ENCODE peak calls at places on chromosome 18, in ten cellular contexts. One of them, this sample, is unnamed.

GRCh38 chr18:32026491-32027086 is 8.0 kb downstream of the RNF125 start:
- DNase-seq in brain microvascular endothelial cell: no peak
- DNase-seq in RKO: no peak
- DNase-seq in stimulated activated CD4-positive, alpha-beta T cell treated with anti-CD3 and anti-CD28 coated beads, Interleukin-4, amount 100 ng/mL, for 1 hour: no peak
- DNase-seq in bronchial epithelial cell: no peak
- DNase-seq in nephron progenitor cell: no peak
- DNase-seq in stimulated activated CD8-positive, alpha-beta memory T cell treated with anti-CD3 and anti-CD28 coated beads, Interleukin-7, amount 100 ng/mL, for 1 hour: no peak
- DNase-seq in adrenal gland: no peak
- DNase-seq in activated T-cell treated with anti-CD3 and anti-CD28 coated beads for 1 hour: no peak
- DNase-seq in central memory CD4-positive, alpha-beta T cell: no peak
- DNase-seq in this sample: no peak

GRCh38 chr18:52237551-52237950 is 102.4 kb upstream of the DCC start:
- DNase-seq in brain microvascular endothelial cell: no peak
- DNase-seq in RKO: peak; percentile 60
- DNase-seq in stimulated activated CD4-positive, alpha-beta T cell treated with anti-CD3 and anti-CD28 coated beads, Interleukin-4, amount 100 ng/mL, for 1 hour: no peak
- DNase-seq in bronchial epithelial cell: peak; percentile 91
- DNase-seq in nephron progenitor cell: no peak
- DNase-seq in stimulated activated CD8-positive, alpha-beta memory T cell treated with anti-CD3 and anti-CD28 coated beads, Interleukin-7, amount 100 ng/mL, for 1 hour: no peak
- DNase-seq in adrenal gland: no peak
- DNase-seq in activated T-cell treated with anti-CD3 and anti-CD28 coated beads for 1 hour: no peak
- DNase-seq in central memory CD4-positive, alpha-beta T cell: no peak
- DNase-seq in this sample: no peak

GRCh38 chr18:23662309-23663263 is at the start of gene ANKRD29:
- DNase-seq in brain microvascular endothelial cell: no peak
- DNase-seq in RKO: no peak
- DNase-seq in stimulated activated CD4-positive, alpha-beta T cell treated with anti-CD3 and anti-CD28 coated beads, Interleukin-4, amount 100 ng/mL, for 1 hour: peak; percentile 47
- DNase-seq in bronchial epithelial cell: no peak
- DNase-seq in nephron progenitor cell: peak; percentile 71
- DNase-seq in stimulated activated CD8-positive, alpha-beta memory T cell treated with anti-CD3 and anti-CD28 coated beads, Interleukin-7, amount 100 ng/mL, for 1 hour: no peak
- DNase-seq in adrenal gland: peak; percentile 22
- DNase-seq in activated T-cell treated with anti-CD3 and anti-CD28 coated beads for 1 hour: peak; percentile 25
- DNase-seq in central memory CD4-positive, alpha-beta T cell: peak; percentile 57
- DNase-seq in this sample: peak; percentile 60

GRCh38 chr18:79596451-79597175 is 83.0 kb upstream of the CTDP1 start:
- DNase-seq in brain microvascular endothelial cell: no peak
- DNase-seq in RKO: no peak
- DNase-seq in stimulated activated CD4-positive, alpha-beta T cell treated with anti-CD3 and anti-CD28 coated beads, Interleukin-4, amount 100 ng/mL, for 1 hour: no peak
- DNase-seq in bronchial epithelial cell: no peak
- DNase-seq in nephron progenitor cell: peak; percentile 0
- DNase-seq in stimulated activated CD8-positive, alpha-beta memory T cell treated with anti-CD3 and anti-CD28 coated beads, Interleukin-7, amount 100 ng/mL, for 1 hour: no peak
- DNase-seq in adrenal gland: no peak
- DNase-seq in activated T-cell treated with anti-CD3 and anti-CD28 coated beads for 1 hour: no peak
- DNase-seq in central memory CD4-positive, alpha-beta T cell: no peak
- DNase-seq in this sample: no peak

GRCh38 chr18:36314754-36315153 is 17.2 kb downstream of the FHOD3 start:
- DNase-seq in brain microvascular endothelial cell: peak; percentile 88
- DNase-seq in RKO: no peak
- DNase-seq in stimulated activated CD4-positive, alpha-beta T cell treated with anti-CD3 and anti-CD28 coated beads, Interleukin-4, amount 100 ng/mL, for 1 hour: no peak
- DNase-seq in bronchial epithelial cell: peak; percentile 86
- DNase-seq in nephron progenitor cell: no peak
- DNase-seq in stimulated activated CD8-positive, alpha-beta memory T cell treated with anti-CD3 and anti-CD28 coated beads, Interleukin-7, amount 100 ng/mL, for 1 hour: no peak
- DNase-seq in adrenal gland: no peak
- DNase-seq in activated T-cell treated with anti-CD3 and anti-CD28 coated beads for 1 hour: no peak
- DNase-seq in central memory CD4-positive, alpha-beta T cell: no peak
- DNase-seq in this sample: peak; percentile 89

GRCh38 chr18:6949800-6950586 is 167.6 kb downstream of the LAMA1 start:
- DNase-seq in brain microvascular endothelial cell: no peak
- DNase-seq in RKO: no peak
- DNase-seq in stimulated activated CD4-positive, alpha-beta T cell treated with anti-CD3 and anti-CD28 coated beads, Interleukin-4, amount 100 ng/mL, for 1 hour: no peak
- DNase-seq in bronchial epithelial cell: no peak
- DNase-seq in nephron progenitor cell: no peak
- DNase-seq in stimulated activated CD8-positive, alpha-beta memory T cell treated with anti-CD3 and anti-CD28 coated beads, Interleukin-7, amount 100 ng/mL, for 1 hour: no peak
- DNase-seq in adrenal gland: no peak
- DNase-seq in activated T-cell treated with anti-CD3 and anti-CD28 coated beads for 1 hour: no peak
- DNase-seq in central memory CD4-positive, alpha-beta T cell: no peak
- DNase-seq in this sample: no peak

GRCh38 chr18:58937913-58938312 is 73.2 kb downstream of the ZNF532 start:
- DNase-seq in brain microvascular endothelial cell: peak; percentile 51
- DNase-seq in RKO: no peak
- DNase-seq in stimulated activated CD4-positive, alpha-beta T cell treated with anti-CD3 and anti-CD28 coated beads, Interleukin-4, amount 100 ng/mL, for 1 hour: no peak
- DNase-seq in bronchial epithelial cell: no peak
- DNase-seq in nephron progenitor cell: no peak
- DNase-seq in stimulated activated CD8-positive, alpha-beta memory T cell treated with anti-CD3 and anti-CD28 coated beads, Interleukin-7, amount 100 ng/mL, for 1 hour: no peak
- DNase-seq in adrenal gland: no peak
- DNase-seq in activated T-cell treated with anti-CD3 and anti-CD28 coated beads for 1 hour: no peak
- DNase-seq in central memory CD4-positive, alpha-beta T cell: no peak
- DNase-seq in this sample: peak; percentile 15

GRCh38 chr18:8391068-8391467 is 218.2 kb upstream of the RAB12 start:
- DNase-seq in brain microvascular endothelial cell: peak; percentile 50
- DNase-seq in RKO: no peak
- DNase-seq in stimulated activated CD4-positive, alpha-beta T cell treated with anti-CD3 and anti-CD28 coated beads, Interleukin-4, amount 100 ng/mL, for 1 hour: no peak
- DNase-seq in bronchial epithelial cell: no peak
- DNase-seq in nephron progenitor cell: no peak
- DNase-seq in stimulated activated CD8-positive, alpha-beta memory T cell treated with anti-CD3 and anti-CD28 coated beads, Interleukin-7, amount 100 ng/mL, for 1 hour: no peak
- DNase-seq in adrenal gland: no peak
- DNase-seq in activated T-cell treated with anti-CD3 and anti-CD28 coated beads for 1 hour: no peak
- DNase-seq in central memory CD4-positive, alpha-beta T cell: no peak
- DNase-seq in this sample: no peak

GRCh38 chr18:77065221-77065981 is 67.2 kb downstream of the MBP start:
- DNase-seq in brain microvascular endothelial cell: peak; percentile 97
- DNase-seq in RKO: peak; percentile 43
- DNase-seq in stimulated activated CD4-positive, alpha-beta T cell treated with anti-CD3 and anti-CD28 coated beads, Interleukin-4, amount 100 ng/mL, for 1 hour: peak; percentile 42
- DNase-seq in bronchial epithelial cell: peak; percentile 91
- DNase-seq in nephron progenitor cell: no peak
- DNase-seq in stimulated activated CD8-positive, alpha-beta memory T cell treated with anti-CD3 and anti-CD28 coated beads, Interleukin-7, amount 100 ng/mL, for 1 hour: no peak
- DNase-seq in adrenal gland: peak; percentile 60
- DNase-seq in activated T-cell treated with anti-CD3 and anti-CD28 coated beads for 1 hour: no peak
- DNase-seq in central memory CD4-positive, alpha-beta T cell: peak; percentile 56
- DNase-seq in this sample: peak; percentile 92

GRCh38 chr18:5961097-5961827 is 65.9 kb upstream of the TMEM200C start:
- DNase-seq in brain microvascular endothelial cell: no peak
- DNase-seq in RKO: no peak
- DNase-seq in stimulated activated CD4-positive, alpha-beta T cell treated with anti-CD3 and anti-CD28 coated beads, Interleukin-4, amount 100 ng/mL, for 1 hour: no peak
- DNase-seq in bronchial epithelial cell: no peak
- DNase-seq in nephron progenitor cell: no peak
- DNase-seq in stimulated activated CD8-positive, alpha-beta memory T cell treated with anti-CD3 and anti-CD28 coated beads, Interleukin-7, amount 100 ng/mL, for 1 hour: no peak
- DNase-seq in adrenal gland: no peak
- DNase-seq in activated T-cell treated with anti-CD3 and anti-CD28 coated beads for 1 hour: no peak
- DNase-seq in central memory CD4-positive, alpha-beta T cell: no peak
- DNase-seq in this sample: no peak

GRCh38 chr18:62904396-62905285 is 189.3 kb downstream of the PHLPP1 start:
- DNase-seq in brain microvascular endothelial cell: no peak
- DNase-seq in RKO: no peak
- DNase-seq in stimulated activated CD4-positive, alpha-beta T cell treated with anti-CD3 and anti-CD28 coated beads, Interleukin-4, amount 100 ng/mL, for 1 hour: no peak
- DNase-seq in bronchial epithelial cell: no peak
- DNase-seq in nephron progenitor cell: no peak
- DNase-seq in stimulated activated CD8-positive, alpha-beta memory T cell treated with anti-CD3 and anti-CD28 coated beads, Interleukin-7, amount 100 ng/mL, for 1 hour: no peak
- DNase-seq in adrenal gland: no peak
- DNase-seq in activated T-cell treated with anti-CD3 and anti-CD28 coated beads for 1 hour: no peak
- DNase-seq in central memory CD4-positive, alpha-beta T cell: no peak
- DNase-seq in this sample: no peak

GRCh38 chr18:35771172-35771571 is 189.6 kb downstream of the GALNT1 start:
- DNase-seq in brain microvascular endothelial cell: no peak
- DNase-seq in RKO: no peak
- DNase-seq in stimulated activated CD4-positive, alpha-beta T cell treated with anti-CD3 and anti-CD28 coated beads, Interleukin-4, amount 100 ng/mL, for 1 hour: no peak
- DNase-seq in bronchial epithelial cell: no peak
- DNase-seq in nephron progenitor cell: no peak
- DNase-seq in stimulated activated CD8-positive, alpha-beta memory T cell treated with anti-CD3 and anti-CD28 coated beads, Interleukin-7, amount 100 ng/mL, for 1 hour: no peak
- DNase-seq in adrenal gland: no peak
- DNase-seq in activated T-cell treated with anti-CD3 and anti-CD28 coated beads for 1 hour: no peak
- DNase-seq in central memory CD4-positive, alpha-beta T cell: no peak
- DNase-seq in this sample: no peak

GRCh38 chr18:55018602-55019001 is 59.3 kb upstream of the CCDC68 start:
- DNase-seq in brain microvascular endothelial cell: peak; percentile 15
- DNase-seq in RKO: peak; percentile 37
- DNase-seq in stimulated activated CD4-positive, alpha-beta T cell treated with anti-CD3 and anti-CD28 coated beads, Interleukin-4, amount 100 ng/mL, for 1 hour: no peak
- DNase-seq in bronchial epithelial cell: peak; percentile 56
- DNase-seq in nephron progenitor cell: no peak
- DNase-seq in stimulated activated CD8-positive, alpha-beta memory T cell treated with anti-CD3 and anti-CD28 coated beads, Interleukin-7, amount 100 ng/mL, for 1 hour: no peak
- DNase-seq in adrenal gland: no peak
- DNase-seq in activated T-cell treated with anti-CD3 and anti-CD28 coated beads for 1 hour: no peak
- DNase-seq in central memory CD4-positive, alpha-beta T cell: no peak
- DNase-seq in this sample: peak; percentile 94

GRCh38 chr18:6591491-6591890 is 138.0 kb upstream of the ARHGAP28 start:
- DNase-seq in brain microvascular endothelial cell: peak; percentile 40
- DNase-seq in RKO: no peak
- DNase-seq in stimulated activated CD4-positive, alpha-beta T cell treated with anti-CD3 and anti-CD28 coated beads, Interleukin-4, amount 100 ng/mL, for 1 hour: no peak
- DNase-seq in bronchial epithelial cell: no peak
- DNase-seq in nephron progenitor cell: no peak
- DNase-seq in stimulated activated CD8-positive, alpha-beta memory T cell treated with anti-CD3 and anti-CD28 coated beads, Interleukin-7, amount 100 ng/mL, for 1 hour: no peak
- DNase-seq in adrenal gland: no peak
- DNase-seq in activated T-cell treated with anti-CD3 and anti-CD28 coated beads for 1 hour: no peak
- DNase-seq in central memory CD4-positive, alpha-beta T cell: no peak
- DNase-seq in this sample: no peak

GRCh38 chr18:29083545-29083944 is 906.6 kb upstream of the CDH2 start:
- DNase-seq in brain microvascular endothelial cell: no peak
- DNase-seq in RKO: no peak
- DNase-seq in stimulated activated CD4-positive, alpha-beta T cell treated with anti-CD3 and anti-CD28 coated beads, Interleukin-4, amount 100 ng/mL, for 1 hour: no peak
- DNase-seq in bronchial epithelial cell: peak; percentile 27
- DNase-seq in nephron progenitor cell: no peak
- DNase-seq in stimulated activated CD8-positive, alpha-beta memory T cell treated with anti-CD3 and anti-CD28 coated beads, Interleukin-7, amount 100 ng/mL, for 1 hour: no peak
- DNase-seq in adrenal gland: no peak
- DNase-seq in activated T-cell treated with anti-CD3 and anti-CD28 coated beads for 1 hour: no peak
- DNase-seq in central memory CD4-positive, alpha-beta T cell: no peak
- DNase-seq in this sample: no peak

GRCh38 chr18:10055125-10055750 is 141.4 kb downstream of the VAPA start:
- DNase-seq in brain microvascular endothelial cell: no peak
- DNase-seq in RKO: no peak
- DNase-seq in stimulated activated CD4-positive, alpha-beta T cell treated with anti-CD3 and anti-CD28 coated beads, Interleukin-4, amount 100 ng/mL, for 1 hour: no peak
- DNase-seq in bronchial epithelial cell: no peak
- DNase-seq in nephron progenitor cell: no peak
- DNase-seq in stimulated activated CD8-positive, alpha-beta memory T cell treated with anti-CD3 and anti-CD28 coated beads, Interleukin-7, amount 100 ng/mL, for 1 hour: no peak
- DNase-seq in adrenal gland: no peak
- DNase-seq in activated T-cell treated with anti-CD3 and anti-CD28 coated beads for 1 hour: no peak
- DNase-seq in central memory CD4-positive, alpha-beta T cell: no peak
- DNase-seq in this sample: no peak

GRCh38 chr18:34918856-34919255 is 122.4 kb upstream of the MAPRE2 start:
- DNase-seq in brain microvascular endothelial cell: no peak
- DNase-seq in RKO: no peak
- DNase-seq in stimulated activated CD4-positive, alpha-beta T cell treated with anti-CD3 and anti-CD28 coated beads, Interleukin-4, amount 100 ng/mL, for 1 hour: no peak
- DNase-seq in bronchial epithelial cell: no peak
- DNase-seq in nephron progenitor cell: no peak
- DNase-seq in stimulated activated CD8-positive, alpha-beta memory T cell treated with anti-CD3 and anti-CD28 coated beads, Interleukin-7, amount 100 ng/mL, for 1 hour: no peak
- DNase-seq in adrenal gland: no peak
- DNase-seq in activated T-cell treated with anti-CD3 and anti-CD28 coated beads for 1 hour: no peak
- DNase-seq in central memory CD4-positive, alpha-beta T cell: no peak
- DNase-seq in this sample: no peak